ENCODE peak calls at places on chromosomes 7 and 10, in nine cellular contexts. K is EH; C is head of caudate nucleus; Q is mesothelial cell of epicardium; W is GF-D8; M is thoracic aorta; B is EL; P is cardiac fibroblast; R is stimulated activated CD8-positive, alpha-beta memory T cell treated with anti-CD3 and anti-CD28 coated beads, Interleukin-4, amount 100 ng/mL, for 4 hours. L is an unnamed sample.

GRCh38 chr10:132632851-132633684 is 95.5 kb downstream of the INPP5A start:
- DNase-seq in R (no peak), C (no peak), K (peak; percentile 87), B (peak; percentile 67), W (no peak), M (no peak), P (peak; percentile 69), Q (no peak), L (no peak)

GRCh38 chr7:30224511-30225031 is 59.8 kb upstream of the ZNRF2 start:
- DNase-seq in Q (no peak), B (peak; percentile 41), K (peak; percentile 72), P (peak; percentile 76), R (no peak), M (no peak), C (no peak), W (peak; percentile 62), L (no peak)

GRCh38 chr10:28719789-28720436 is 42.6 kb downstream of the BAMBI start:
- DNase-seq in P (peak; percentile 51), M (no peak), K (peak; percentile 71), C (no peak), R (no peak), Q (no peak), W (no peak), B (peak; percentile 68), L (no peak)

GRCh38 chr10:77041636-77042258 is 595.9 kb downstream of the KCNMA1 start:
- DNase-seq in B (no peak), C (no peak), W (peak; percentile 51), Q (no peak), K (peak; percentile 26), M (no peak), P (peak; percentile 10), R (no peak), L (no peak)

GRCh38 chr10:17062009-17062408 is 67.6 kb downstream of the CUBN start:
- DNase-seq in M (no peak), C (no peak), W (no peak), P (peak; percentile 90), R (no peak), Q (no peak), K (peak; percentile 82), B (peak; percentile 85), L (no peak)

GRCh38 chr10:131173484-131174210 is 137.9 kb downstream of the TCERG1L start:
- DNase-seq in M (no peak), Q (peak; percentile 14), B (no peak), W (no peak), R (no peak), P (no peak), C (no peak), K (no peak), L (no peak)

GRCh38 chr10:77873558-77874380 is 52.8 kb downstream of the DLG5 start:
- DNase-seq in Q (no peak), P (peak; percentile 87), K (peak; percentile 71), C (no peak), B (peak; percentile 76), M (no peak), R (peak; percentile 18), W (peak; percentile 77), L (peak; percentile 71)

GRCh38 chr7:130210181-130210935 is 2.7 kb downstream of the SSMEM1 start:
- DNase-seq in R (no peak), C (no peak), M (no peak), B (peak; percentile 67), Q (no peak), P (no peak), K (peak; percentile 81), W (no peak), L (no peak)

GRCh38 chr10:28561531-28561930 is 28.6 kb downstream of the WAC start:
- DNase-seq in P (no peak), C (no peak), K (no peak), R (no peak), W (no peak), Q (no peak), M (no peak), B (no peak), L (no peak)

GRCh38 chr7:16929146-16929762 is 47.5 kb upstream of the AGR3 start:
- DNase-seq in K (no peak), M (no peak), Q (no peak), W (peak; percentile 83), C (no peak), R (no peak), P (no peak), B (no peak), L (no peak)

GRCh38 chr10:44183667-44184632 is 200.9 kb downstream of the CXCL12 start:
- DNase-seq in W (no peak), B (peak; percentile 55), P (peak; percentile 62), Q (no peak), C (no peak), K (peak; percentile 69), R (no peak), M (no peak), L (no peak)

GRCh38 chr7:30702200-30702599 is 19.9 kb upstream of the CRHR2 start:
- DNase-seq in R (no peak), B (no peak), M (no peak), C (no peak), K (no peak), P (no peak), W (no peak), Q (no peak), L (no peak)

GRCh38 chr10:3668276-3668960 is 116.6 kb downstream of the KLF6 start:
- DNase-seq in P (peak; percentile 60), W (no peak), Q (peak; percentile 66), R (peak; percentile 40), C (no peak), M (no peak), K (peak; percentile 87), B (peak; percentile 81), L (no peak)

GRCh38 chr10:102117391-102118159 is 2.6 kb downstream of the LDB1 start:
- DNase-seq in M (peak; percentile 54), C (peak; percentile 93), K (peak; percentile 78), W (peak; percentile 87), R (no peak), Q (peak; percentile 78), P (peak; percentile 74), B (peak; percentile 77), L (peak; percentile 72)

GRCh38 chr7:158774916-158775315 is 54.4 kb downstream of the ESYT2 start:
- DNase-seq in P (peak; percentile 22), B (peak; percentile 18), C (no peak), Q (no peak), K (peak; percentile 40), R (no peak), W (no peak), M (no peak), L (no peak)

GRCh38 chr7:134429481-134429880 is 29.4 kb downstream of the AKR1B1 start:
- DNase-seq in M (no peak), P (no peak), K (no peak), B (no peak), C (no peak), W (no peak), Q (no peak), R (no peak), L (no peak)

GRCh38 chr7:121832347-121832746 is 40.6 kb upstream of the PTPRZ1 start:
- DNase-seq in B (no peak), M (no peak), Q (no peak), P (no peak), K (no peak), C (no peak), W (no peak), R (no peak), L (no peak)

GRCh38 chr10:85532821-85533220 is 833.8 kb downstream of the GRID1 start:
- DNase-seq in W (no peak), B (no peak), C (no peak), P (no peak), Q (no peak), K (no peak), M (no peak), R (no peak), L (no peak)

GRCh38 chr7:57425969-57426628 is 23.9 kb upstream of the ZNF716 start:
- DNase-seq in R (no peak), M (no peak), K (no peak), C (no peak), B (no peak), Q (no peak), W (no peak), P (no peak), L (no peak)

GRCh38 chr10:113960617-113961260 is 82.9 kb upstream of the ADRB1 start:
- DNase-seq in W (no peak), Q (no peak), B (peak; percentile 46), P (peak; percentile 12), M (no peak), K (peak; percentile 16), C (no peak), R (no peak), L (no peak)

GRCh38 chr7:30729642-30730041 is 22.3 kb upstream of the INMT start:
- DNase-seq in B (no peak), K (no peak), C (no peak), Q (no peak), M (no peak), R (no peak), P (no peak), W (no peak), L (no peak)

GRCh38 chr10:43371418-43371817 is at the start of gene FXYD4:
- DNase-seq in K (no peak), B (no peak), M (no peak), R (no peak), C (no peak), Q (no peak), W (no peak), P (no peak), L (no peak)

GRCh38 chr7:6057316-6058128 is 26.3 kb downstream of the ANKRD61 start:
- DNase-seq in W (no peak), K (peak; percentile 19), B (no peak), R (no peak), M (no peak), Q (no peak), C (no peak), P (peak; percentile 13), L (no peak)

GRCh38 chr10:72089618-72090017 is 1.3 kb upstream of the SPOCK2 start:
- DNase-seq in Q (no peak), P (no peak), R (no peak), W (no peak), C (no peak), B (no peak), K (no peak), M (no peak), L (no peak)

GRCh38 chr7:101173752-101174244 is 6.3 kb downstream of the NAT16 start:
- DNase-seq in K (peak; percentile 64), C (no peak), M (no peak), W (no peak), Q (no peak), P (peak; percentile 71), B (peak; percentile 66), R (no peak), L (no peak)

GRCh38 chr10:131025333-131025732 is 286.2 kb downstream of the TCERG1L start:
- DNase-seq in Q (no peak), M (no peak), B (no peak), C (no peak), P (no peak), K (no peak), W (no peak), R (no peak), L (no peak)

GRCh38 chr7:55185941-55186609 is 167.3 kb downstream of the EGFR start:
- DNase-seq in C (no peak), K (peak; percentile 98), Q (no peak), R (no peak), B (peak; percentile 100), P (peak; percentile 97), W (no peak), M (no peak), L (no peak)

L was measured in breast epithelium.